ENCODE peak calls at places on chromosome 2, in eight cellular contexts. A, N, T, O, L, K, D and F are unnamed samples.
A peak's percentile ranks its signal among the peaks of the same experiment; 100 is the strongest.

GRCh38 chr2:44544991-44545390 is 183.2 kb downstream of the CAMKMT start:
- DNase-seq in A (no peak), N (no peak), T (no peak), O (no peak), L (no peak), K (no peak), D (no peak), F (no peak)

GRCh38 chr2:240584486-240585031 is 2.0 kb upstream of the CAPN10 start:
- DNase-seq in A (no peak), N (peak; percentile 19), T (no peak), O (no peak), L (no peak), K (peak; percentile 60), D (no peak), F (no peak)

GRCh38 chr2:109385506-109385905 is 228.3 kb downstream of the SEPTIN10 start:
- DNase-seq in A (no peak), N (no peak), T (no peak), O (peak; percentile 24), L (no peak), K (no peak), D (no peak), F (no peak)

GRCh38 chr2:73107211-73107926 is 5.4 kb downstream of the RAB11FIP5 start:
- DNase-seq in A (no peak), N (peak; percentile 53), T (no peak), O (no peak), L (peak; percentile 47), K (peak; percentile 41), D (peak; percentile 68), F (no peak)

GRCh38 chr2:165147201-165148045 is 56.4 kb downstream of the SCN3A start:
- DNase-seq in A (no peak), N (no peak), T (no peak), O (no peak), L (no peak), K (no peak), D (no peak), F (no peak)

GRCh38 chr2:219628235-219628985 is 980 bp downstream of the SLC4A3 start:
- DNase-seq in A (no peak), N (no peak), T (no peak), O (peak; percentile 66), L (no peak), K (no peak), D (no peak), F (no peak)

GRCh38 chr2:135701442-135701841 is 40.2 kb upstream of the UBXN4 start:
- DNase-seq in A (no peak), N (no peak), T (no peak), O (no peak), L (no peak), K (no peak), D (no peak), F (no peak)

GRCh38 chr2:204110250-204111183 is 174.0 kb downstream of the ICOS start:
- DNase-seq in A (peak; percentile 57), N (no peak), T (peak; percentile 57), O (no peak), L (peak; percentile 6), K (peak; percentile 58), D (no peak), F (no peak)

GRCh38 chr2:45889053-45889452 is 237.6 kb downstream of the PRKCE start:
- DNase-seq in A (no peak), N (no peak), T (peak; percentile 68), O (no peak), L (peak; percentile 73), K (peak; percentile 32), D (no peak), F (no peak)

GRCh38 chr2:148557844-148558436 is 86.6 kb upstream of the EPC2 start:
- DNase-seq in A (no peak), N (no peak), T (no peak), O (no peak), L (no peak), K (no peak), D (no peak), F (no peak)

GRCh38 chr2:232444409-232445148 is 11.4 kb upstream of the ALPI start:
- DNase-seq in A (peak; percentile 17), N (peak; percentile 50), T (peak; percentile 54), O (no peak), L (peak; percentile 62), K (peak; percentile 60), D (no peak), F (no peak)

GRCh38 chr2:30410217-30410616 is 36.8 kb upstream of the LCLAT1 start:
- DNase-seq in A (no peak), N (no peak), T (no peak), O (no peak), L (no peak), K (no peak), D (no peak), F (no peak)

GRCh38 chr2:44130441-44130840 is 38.2 kb upstream of the PPM1B start:
- DNase-seq in A (no peak), N (no peak), T (no peak), O (no peak), L (no peak), K (no peak), D (no peak), F (no peak)

GRCh38 chr2:146481629-146482028 is 1363.2 kb upstream of the ACVR2A start:
- DNase-seq in A (no peak), N (no peak), T (no peak), O (no peak), L (no peak), K (no peak), D (no peak), F (no peak)

GRCh38 chr2:9831670-9832069 is 11.6 kb upstream of the TAF1B start:
- DNase-seq in A (no peak), N (no peak), T (no peak), O (no peak), L (no peak), K (no peak), D (no peak), F (no peak)

GRCh38 chr2:239747274-239747673 is 277.9 kb downstream of the NDUFA10 start:
- DNase-seq in A (no peak), N (no peak), T (no peak), O (no peak), L (no peak), K (no peak), D (no peak), F (no peak)

GRCh38 chr2:209556354-209556961 is 132.6 kb downstream of the MAP2 start:
- DNase-seq in A (no peak), N (no peak), T (no peak), O (no peak), L (peak; percentile 20), K (no peak), D (no peak), F (no peak)

GRCh38 chr2:203871371-203871983 is 3.9 kb downstream of the CTLA4 start:
- DNase-seq in A (no peak), N (no peak), T (no peak), O (no peak), L (no peak), K (no peak), D (no peak), F (no peak)

GRCh38 chr2:12928706-12929291 is 212.1 kb downstream of the TRIB2 start:
- DNase-seq in A (no peak), N (no peak), T (no peak), O (no peak), L (no peak), K (no peak), D (no peak), F (no peak)

DNA sequence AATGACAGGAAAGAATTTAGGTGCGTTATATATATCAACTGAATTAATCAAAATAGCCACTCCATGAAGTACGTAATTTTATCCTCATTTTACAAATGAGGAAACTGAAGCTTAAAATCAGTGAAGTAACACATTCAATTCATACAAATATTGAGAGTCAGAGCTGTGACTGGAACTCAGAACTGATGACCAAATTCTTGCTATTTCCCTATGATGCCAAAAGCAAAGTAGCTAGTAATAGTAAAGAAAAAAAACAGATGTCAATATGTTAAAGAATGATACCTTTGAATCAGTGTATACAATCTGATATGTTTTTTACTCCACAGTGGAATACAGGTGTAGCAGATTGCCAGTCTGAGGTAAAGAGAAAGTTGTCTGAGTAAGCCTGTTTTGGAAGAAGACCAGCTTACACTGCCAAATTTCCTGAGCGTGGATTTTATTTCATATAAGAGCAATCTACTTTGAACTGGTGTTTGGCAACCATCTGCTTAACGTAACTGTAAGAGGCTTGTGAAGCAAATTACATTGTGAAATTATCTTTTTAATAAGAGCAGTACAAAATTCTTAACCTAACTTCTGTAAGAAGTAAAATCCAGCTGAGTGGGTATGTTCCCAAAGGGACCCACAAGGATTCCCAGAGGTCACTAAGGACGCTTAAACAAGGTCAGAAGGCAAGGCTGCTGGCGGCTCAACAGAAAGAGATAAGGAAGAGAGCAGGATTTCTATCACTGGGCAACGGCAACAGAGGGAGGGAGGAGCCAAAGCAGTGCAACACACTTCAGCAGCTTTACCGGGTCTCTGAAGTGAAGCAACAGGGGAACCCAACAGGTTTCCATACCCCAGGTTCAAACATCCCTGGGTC is 85.6 kb downstream of the IKZF2 start:
- DNase-seq in A (peak; percentile 11), N (no peak), T (peak; percentile 26), O (no peak), L (peak; percentile 40), K (peak; percentile 32), D (no peak), F (no peak)
- H3K27ac ChIP-seq in A (no peak overlapping the region), N (peak overlapping the region; percentile 40), T (no peak overlapping the region), O (peak overlapping the region; percentile 28), L (peak overlapping the region; percentile 26), K (peak overlapping the region; percentile 2), D (no peak overlapping the region), F (no peak overlapping the region)

GRCh38 chr2:128329607-128330006 is 10.9 kb upstream of the HS6ST1 start:
- DNase-seq in A (no peak), N (no peak), T (no peak), O (no peak), L (no peak), K (no peak), D (no peak), F (no peak)
- H3K27ac ChIP-seq in A (no peak overlapping the region), N (no peak overlapping the region), T (no peak overlapping the region), O (no peak overlapping the region), L (no peak overlapping the region), K (no peak overlapping the region), D (no peak overlapping the region), F (no peak overlapping the region)

DNA sequence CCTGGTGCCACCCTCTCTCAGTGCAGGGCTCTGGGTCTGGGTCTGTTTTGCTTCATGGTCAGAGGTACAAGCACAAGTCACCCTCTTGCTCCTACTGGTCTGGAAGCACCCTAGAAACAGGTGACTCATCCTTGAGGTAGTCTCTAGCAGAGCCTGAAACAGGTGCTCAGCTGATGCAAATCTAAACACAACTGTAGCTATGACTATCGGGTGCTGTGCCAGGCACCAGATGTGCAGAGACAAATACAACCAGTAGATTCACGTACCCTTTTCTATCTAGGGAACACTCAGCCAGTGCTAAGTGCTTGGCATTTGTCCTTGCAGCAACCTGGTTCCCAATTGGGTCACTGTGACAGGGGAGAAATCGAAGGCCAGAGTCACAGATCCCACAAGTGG is 140.9 kb upstream of the MYCN start:
- DNase-seq in A (no peak), N (no peak), T (no peak), O (no peak), L (no peak), K (no peak), D (no peak), F (no peak)
- H3K27ac ChIP-seq in A (no peak overlapping the region), N (no peak overlapping the region), T (no peak overlapping the region), O (no peak overlapping the region), L (no peak overlapping the region), K (no peak overlapping the region), D (no peak overlapping the region), F (peak overlapping the region; percentile 83)

DNA sequence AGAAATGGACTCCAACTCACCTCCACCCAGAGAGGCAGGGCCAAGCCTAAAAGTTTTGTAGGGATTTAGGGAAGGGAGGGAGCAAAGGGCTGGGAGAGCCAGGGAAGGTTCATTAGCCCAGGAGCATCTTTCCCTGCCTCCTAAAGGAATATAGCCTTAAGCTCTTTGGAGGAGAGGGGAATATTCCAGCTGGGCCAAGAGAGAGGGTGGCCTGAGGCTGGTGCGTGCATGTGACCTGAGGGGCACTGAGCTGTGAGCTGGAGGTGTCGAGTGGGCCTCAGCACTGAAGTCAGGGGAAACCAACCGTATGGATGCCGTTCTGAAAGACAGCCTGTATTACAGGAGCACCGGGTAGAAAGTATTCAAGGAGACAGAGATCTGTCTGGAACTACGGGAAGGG is 112.6 kb downstream of the KLHL29 start:
- DNase-seq in A (no peak), N (no peak), T (no peak), O (no peak), L (no peak), K (no peak), D (no peak), F (no peak)
- H3K27ac ChIP-seq in A (no peak overlapping the region), N (no peak overlapping the region), T (no peak overlapping the region), O (no peak overlapping the region), L (no peak overlapping the region), K (no peak overlapping the region), D (no peak overlapping the region), F (no peak overlapping the region)